ENCODE peak calls at places on chromosomes 13 and 19, in eight cellular contexts. X is prostate gland, S is gastrocnemius medialis, N is esophagus muscularis mucosa, C is IMR-90, K is sigmoid colon, W is heart left ventricle, Y is transverse colon. F is an unnamed sample.

GRCh38 chr13:111153977-111154332 is 38.8 kb downstream of the ARHGEF7 start:
- DNase-seq in X (peak), S (peak), N (no peak), C (no peak), K (peak), W (no peak), Y (peak), F (no peak)

GRCh38 chr13:98315466-98315865 is 138.4 kb upstream of the RNF113B start:
- DNase-seq in X (no peak), S (no peak), N (no peak), C (peak), K (no peak), W (no peak), Y (no peak), F (no peak)

GRCh38 chr13:24700539-24700938 is 20.3 kb downstream of the ATP12A start:
- DNase-seq in X (no peak), S (no peak), N (no peak), C (no peak), K (no peak), W (no peak), Y (no peak), F (no peak)

GRCh38 chr13:93794197-93794885 is 567.7 kb downstream of the GPC6 start:
- DNase-seq in X (no peak), S (no peak), N (no peak), C (peak), K (no peak), W (no peak), Y (no peak), F (no peak)

GRCh38 chr19:38583985-38584305 is 33.8 kb downstream of the MAP4K1 start:
- DNase-seq in X (no peak), S (no peak), N (no peak), C (no peak), K (no peak), W (no peak), Y (no peak), F (no peak)

GRCh38 chr19:32830231-32831014 is 39.1 kb downstream of the SLC7A9 start:
- DNase-seq in X (no peak), S (no peak), N (no peak), C (peak), K (no peak), W (no peak), Y (no peak), F (no peak)

GRCh38 chr13:45989607-45990006 is 62.9 kb downstream of the ZC3H13 start:
- DNase-seq in X (no peak), S (no peak), N (no peak), C (peak), K (no peak), W (no peak), Y (no peak), F (no peak)

GRCh38 chr13:50581586-50582196 is 261.8 kb downstream of the DLEU7 start:
- DNase-seq in X (no peak), S (no peak), N (no peak), C (no peak), K (no peak), W (no peak), Y (no peak), F (no peak)

GRCh38 chr13:44402902-44403719 is 29.5 kb downstream of the SERP2 start:
- DNase-seq in X (peak), S (no peak), N (no peak), C (no peak), K (peak), W (no peak), Y (peak), F (no peak)

GRCh38 chr19:38647368-38647965 is at the start of gene ACTN4:
- DNase-seq in X (peak), S (peak), N (peak), C (peak), K (peak), W (peak), Y (peak), F (peak)

DNA sequence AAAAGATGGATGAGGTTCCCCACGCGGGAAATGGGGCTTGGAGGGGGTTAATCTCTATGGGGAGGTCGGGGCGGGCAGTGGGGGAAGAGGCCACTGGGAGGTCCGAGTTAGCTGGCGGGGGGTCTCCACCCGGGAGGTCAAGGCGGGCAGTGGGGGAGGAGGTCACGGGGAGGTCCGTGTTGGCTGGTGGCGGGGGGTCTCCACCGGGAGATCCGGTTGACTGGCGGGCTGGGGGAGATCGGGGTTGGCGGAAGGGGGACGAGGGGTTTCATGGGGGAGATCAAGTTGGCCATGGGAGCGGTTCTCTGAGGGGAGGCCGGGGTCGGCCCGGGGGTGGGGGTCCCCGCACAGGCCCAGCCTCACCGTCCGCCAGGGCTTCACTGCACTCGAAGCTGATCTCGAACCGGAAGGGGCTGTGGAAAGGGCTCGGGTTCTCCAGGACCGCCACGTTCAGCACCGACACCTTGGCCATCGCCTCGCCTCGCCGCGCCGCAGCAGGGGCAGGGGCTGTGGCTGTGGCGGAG is 342 bp downstream of the ASF1B start:
- DNase-seq in X (no peak), S (no peak), N (no peak), C (no peak), K (no peak), W (no peak), Y (peak), F (no peak)
- H3K27ac ChIP-seq in X (peak), S (peak), N (peak), C (peak), K (peak), W (no peak), Y (peak), F (no peak)

DNA sequence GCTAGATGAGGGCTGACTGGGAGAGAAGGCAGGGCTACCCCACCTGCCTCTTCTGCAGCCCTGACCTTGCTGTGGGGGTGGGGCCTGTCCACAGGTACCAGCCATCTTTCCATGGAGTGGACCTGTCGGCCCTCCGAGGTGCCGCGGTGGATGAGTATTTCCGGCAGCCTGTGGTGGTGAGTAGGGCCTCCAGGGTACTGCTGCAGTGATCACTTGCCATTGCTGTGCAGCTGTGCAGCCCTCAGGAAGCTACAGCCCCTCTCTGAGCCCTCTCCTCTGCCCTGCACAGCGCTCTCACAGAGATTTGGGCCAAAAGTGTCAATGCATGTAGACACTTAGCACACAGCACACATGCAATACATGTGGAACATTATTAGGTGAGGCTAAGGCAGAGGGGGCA is 11.8 kb downstream of the YIPF2 start:
- DNase-seq in X (no peak), S (no peak), N (no peak), C (no peak), K (no peak), W (no peak), Y (no peak), F (no peak)
- TF ChIP-seq POLR2A in X (no peak), S (no peak), N (no peak), C (no peak), K (no peak), W (no peak), Y (no peak), F (no peak)

DNA sequence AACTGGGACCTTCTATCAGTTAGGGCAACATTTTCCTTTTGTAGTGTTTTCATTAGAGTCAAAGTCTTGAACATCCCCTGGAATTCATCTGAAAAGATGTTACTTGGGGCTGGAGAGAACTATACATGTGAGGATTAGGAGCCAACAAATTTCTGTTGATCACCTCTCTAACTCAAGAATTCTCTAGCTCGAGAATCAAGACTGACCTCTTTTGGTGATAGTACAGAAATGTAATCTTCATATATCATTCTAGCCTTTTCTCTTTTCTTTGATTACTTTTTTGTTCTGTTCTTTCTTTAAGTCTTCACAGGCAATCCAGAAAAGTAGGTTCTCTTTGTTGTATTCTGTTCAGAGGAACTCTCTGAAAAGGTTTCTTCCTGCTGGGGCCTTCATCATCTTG is 26.4 kb downstream of the ELF1 start:
- DNase-seq in X (no peak), S (no peak), N (no peak), C (no peak), K (no peak), W (no peak), Y (no peak), F (no peak)
- TF ChIP-seq CTCF in X (peak), S (no peak), N (no peak), C (no peak), K (no peak), W (no peak), Y (no peak), F (no peak)

DNA sequence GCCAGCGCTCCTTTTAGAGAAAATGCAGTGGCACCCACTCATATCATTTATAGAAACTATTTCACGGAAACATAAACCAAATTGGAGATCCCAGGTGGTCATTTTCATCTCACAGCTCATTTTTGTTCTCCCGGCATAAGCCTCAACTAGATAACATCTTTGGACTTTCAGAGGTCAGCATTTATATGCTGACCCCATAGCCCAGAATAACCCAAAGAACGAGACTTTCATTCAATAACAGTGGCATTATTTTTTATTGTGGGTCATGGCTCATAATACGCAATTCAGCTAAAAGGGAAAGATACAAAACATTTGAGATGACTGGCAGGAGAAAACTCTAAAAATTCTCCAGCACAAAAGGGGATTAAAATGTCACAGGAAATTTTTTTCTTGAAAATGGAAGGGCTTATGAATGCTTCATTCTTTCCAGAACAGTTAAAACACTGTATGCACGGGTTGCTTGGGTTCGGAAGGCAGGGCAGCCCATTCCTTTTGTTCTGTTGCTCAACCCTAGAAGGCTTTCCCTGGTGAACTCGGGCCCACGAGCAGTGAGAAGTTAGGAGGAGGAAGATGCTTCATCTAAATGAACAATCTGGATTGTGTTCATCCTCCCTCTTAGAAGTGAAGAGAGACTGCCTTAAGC is 24.0 kb downstream of the STARD13 start:
- DNase-seq in X (no peak), S (no peak), N (no peak), C (peak), K (no peak), W (no peak), Y (no peak), F (peak)
- H3K27ac ChIP-seq in X (no peak), S (peak), N (peak), C (peak), K (peak), W (peak), Y (peak), F (peak)

DNA sequence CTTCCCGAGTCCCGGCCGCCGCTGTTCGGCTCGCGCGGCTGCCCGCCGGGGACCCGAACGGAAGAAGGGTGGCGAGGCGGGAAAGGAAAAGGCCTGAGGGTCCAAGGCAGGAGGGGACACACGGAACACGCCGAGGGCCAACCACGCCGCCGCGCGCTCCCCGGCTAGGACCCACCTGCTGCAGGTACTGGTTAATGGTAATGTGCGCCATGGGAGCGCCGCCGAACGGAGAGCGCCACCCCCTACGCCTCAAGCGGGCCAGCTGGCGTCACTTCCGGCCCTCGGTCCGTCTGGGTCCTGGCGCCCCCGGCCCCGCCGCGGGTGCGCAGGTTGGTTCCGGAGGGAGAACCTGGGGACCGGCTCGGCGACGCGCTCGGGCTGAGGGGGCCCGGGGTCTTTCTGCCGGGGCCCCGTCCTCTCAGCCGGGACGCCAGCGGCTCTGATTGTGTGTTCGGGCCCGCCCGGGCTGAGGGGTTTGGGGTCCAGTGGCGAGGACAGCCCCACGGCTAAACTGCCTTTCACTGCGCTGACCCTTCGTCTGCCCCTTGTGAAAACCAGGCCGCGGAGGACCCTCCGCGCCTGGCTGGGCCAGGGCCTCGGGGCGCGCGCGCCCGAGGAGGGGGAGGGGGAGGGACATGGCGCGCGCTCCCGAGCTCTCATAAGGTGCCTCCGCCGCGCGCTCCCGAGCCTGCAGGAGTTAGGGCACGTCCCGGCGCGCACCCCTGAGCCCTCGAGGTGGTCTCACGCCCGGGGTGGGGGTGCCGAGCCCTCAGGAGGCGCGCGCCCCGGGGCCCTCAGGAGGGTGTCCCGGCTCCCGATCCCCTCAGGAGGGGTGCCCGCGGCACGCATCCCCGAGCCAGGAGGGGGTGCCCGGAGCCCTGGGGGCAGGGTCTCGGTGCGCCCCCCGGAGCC is at the start of gene PCID2:
- DNase-seq in X (peak), S (peak), N (peak), C (peak), K (peak), W (peak), Y (peak), F (peak)
- TF ChIP-seq POLR2A in X (peak), S (peak), N (peak), C (no peak), K (peak), W (no peak), Y (peak), F (peak)

GRCh38 chr19:42280761-42281174 is 11.7 kb downstream of the CIC start:
- DNase-seq in X (no peak), S (no peak), N (no peak), C (peak), K (no peak), W (no peak), Y (peak), F (peak)

GRCh38 chr19:42282810-42283247 is 13.8 kb downstream of the CIC start:
- DNase-seq in X (no peak), S (no peak), N (no peak), C (no peak), K (peak), W (no peak), Y (no peak), F (no peak)

GRCh38 chr19:42282036-42282762 is 13.1 kb downstream of the CIC start:
- DNase-seq in X (no peak), S (no peak), N (no peak), C (peak), K (peak), W (peak), Y (no peak), F (no peak)

GRCh38 chr19:42279902-42280760 is 11.1 kb downstream of the CIC start:
- DNase-seq in X (peak), S (peak), N (peak), C (peak), K (peak), W (peak), Y (peak), F (peak)

DNA sequence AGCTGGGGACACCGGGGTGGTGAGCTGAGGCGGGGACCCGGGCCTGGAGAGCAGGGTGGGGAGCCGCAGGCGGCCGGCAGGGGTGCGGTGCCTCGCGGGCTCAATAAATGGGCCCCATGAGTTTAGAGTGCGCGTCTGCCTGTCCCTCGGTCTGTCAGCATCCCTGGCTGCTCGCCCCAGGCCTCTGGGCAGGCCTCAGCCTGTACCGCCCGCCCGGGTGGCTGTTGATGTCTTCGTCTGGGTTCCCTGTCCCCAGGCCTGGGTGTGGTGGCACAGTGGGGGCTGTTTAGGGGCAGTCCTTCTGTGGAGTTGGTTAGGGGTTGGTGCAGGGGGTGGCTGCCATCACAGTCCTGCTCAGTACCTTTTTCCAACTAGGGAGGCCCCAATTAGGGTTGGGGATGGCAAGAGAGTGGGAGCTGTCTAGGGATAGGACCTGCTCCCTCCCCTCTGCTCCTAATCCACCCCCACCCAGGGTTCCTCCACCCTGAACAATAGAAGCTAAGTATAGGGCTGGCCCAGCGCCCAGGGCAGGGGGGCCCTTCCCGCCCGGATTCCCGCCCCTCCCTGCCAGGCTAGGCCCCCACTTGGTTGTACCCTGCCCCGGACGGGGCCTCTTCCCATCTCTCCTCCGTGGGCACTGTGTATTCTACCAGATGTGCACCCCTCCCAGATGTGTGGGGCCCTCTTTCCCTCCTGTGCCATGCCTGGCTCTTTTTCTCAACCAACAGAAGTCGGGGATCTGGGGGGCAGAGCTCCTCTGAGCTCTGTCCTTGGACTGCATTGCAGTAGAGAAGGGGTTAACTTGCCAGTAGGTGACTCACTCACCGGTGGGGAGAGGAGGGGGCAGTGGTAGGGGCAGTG is 12.4 kb downstream of the CIC start:
- DNase-seq in X (peak), S (no peak), N (no peak), C (peak), K (peak), W (peak), Y (peak), F (peak)
- TF ChIP-seq CTCF in X (peak), S (no peak), N (no peak), C (no peak), K (no peak), W (no peak), Y (no peak), F (no peak)

GRCh38 chr13:69769637-69770036 is 338.0 kb upstream of the ATXN8OS start:
- DNase-seq in X (no peak), S (no peak), N (no peak), C (no peak), K (no peak), W (no peak), Y (no peak), F (no peak)
- H3K27ac ChIP-seq in X (no peak), S (no peak), N (no peak), C (no peak), K (no peak), W (no peak), Y (no peak), F (no peak)

DNA sequence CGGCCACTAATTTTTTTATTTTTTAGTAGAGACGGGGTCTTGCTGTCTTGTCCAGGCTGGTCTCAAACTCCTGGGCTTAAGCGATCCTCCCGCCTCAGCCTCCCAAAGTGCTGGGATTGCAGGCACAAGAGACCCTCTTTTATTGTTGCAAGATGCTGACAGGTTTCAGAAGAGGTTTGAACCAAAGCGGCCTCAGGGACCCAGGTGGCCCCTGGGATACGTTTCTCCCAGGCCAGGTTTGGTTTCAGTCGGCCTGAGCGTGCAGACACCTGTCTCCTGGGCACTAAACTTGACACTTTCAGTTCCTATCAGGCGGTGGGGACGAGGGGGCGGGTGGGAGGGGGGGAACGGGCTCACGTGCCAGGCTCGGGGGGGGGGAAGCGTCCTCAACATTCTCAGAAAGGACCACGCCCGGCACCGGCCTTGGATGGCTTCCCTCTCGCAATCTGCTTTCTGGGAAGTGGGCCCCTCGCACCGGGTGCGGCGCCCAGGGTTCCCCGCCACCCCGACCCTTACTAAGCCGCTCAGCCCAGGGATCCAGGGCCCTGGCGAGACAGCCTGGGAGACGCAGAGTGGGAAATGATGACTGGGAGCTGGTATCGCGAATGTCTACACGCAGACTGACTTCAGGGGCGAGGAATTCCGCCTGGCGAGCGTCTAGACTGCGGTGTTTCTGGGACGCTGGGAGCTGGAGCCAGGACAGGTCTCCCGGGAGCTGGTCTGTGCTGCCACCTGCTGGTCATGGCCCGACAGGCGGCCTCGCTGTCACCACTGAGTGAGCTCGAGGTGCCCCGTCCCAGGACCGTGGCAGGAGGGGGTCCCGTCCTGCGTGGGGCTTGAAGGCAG is 91.6 kb downstream of the GNG7 start:
- DNase-seq in X (peak), S (peak), N (peak), C (peak), K (peak), W (peak), Y (peak), F (peak)
- TF ChIP-seq POLR2A in X (peak), S (peak), N (no peak), C (no peak), K (no peak), W (no peak), Y (no peak), F (peak)

GRCh38 chr13:79642596-79642995 is 161.6 kb downstream of the NDFIP2 start:
- DNase-seq in X (no peak), S (no peak), N (no peak), C (no peak), K (no peak), W (no peak), Y (no peak), F (no peak)
- TF ChIP-seq CTCF in X (no peak), S (no peak), N (no peak), C (no peak), K (no peak), W (peak), Y (no peak), F (no peak)